ENCODE peak calls at places on chromosomes 3 and 15, in ten cellular contexts. X is stimulated activated naive CD8-positive, alpha-beta T cell treated with anti-CD3 and anti-CD28 coated beads, Interleukin-15, amount 100 ng/mL, for 72 hours; I is GM19239; V is AG20443; H is GM03348; W is activated T-cell treated with anti-CD3 and anti-CD28 coated beads, Interleukin-2, amount 50 U/mL, for 72 hours; E is hypothalamus; G is body of pancreas; F is HEK293T; T is endothelial cell. R is an unnamed sample.

GRCh38 chr3:174089592-174089991 is 692.0 kb downstream of the NLGN1 start:
- DNase-seq in X (no peak), F (no peak), W (no peak), E (no peak), G (no peak), T (no peak), I (no peak), H (no peak), V (no peak), R (no peak)

GRCh38 chr3:160804762-160805161 is 48.7 kb downstream of the PPM1L start:
- DNase-seq in G (peak; percentile 43), V (peak; percentile 17), W (no peak), X (no peak), F (no peak), I (no peak), E (peak; percentile 29), H (no peak), T (no peak), R (peak; percentile 78)

GRCh38 chr15:76324066-76324465 is 12.5 kb upstream of the ISL2 start:
- DNase-seq in T (no peak), I (no peak), V (no peak), X (no peak), H (no peak), F (no peak), E (no peak), W (no peak), G (no peak), R (no peak)

GRCh38 chr3:129795596-129795995 is 97.9 kb downstream of the TMCC1 start:
- DNase-seq in V (no peak), T (no peak), I (no peak), F (no peak), W (no peak), G (no peak), E (no peak), H (no peak), X (no peak), R (no peak)

GRCh38 chr15:51243774-51244173 is 94.6 kb downstream of the CYP19A1 start:
- DNase-seq in T (no peak), F (no peak), I (no peak), G (no peak), W (no peak), V (no peak), X (no peak), E (no peak), H (no peak), R (no peak)

GRCh38 chr15:63971427-63971805 is 74.9 kb downstream of the DAPK2 start:
- DNase-seq in H (no peak), E (no peak), V (no peak), T (no peak), X (peak; percentile 21), I (no peak), F (no peak), W (peak; percentile 60), G (no peak), R (no peak)

GRCh38 chr3:145183261-145183660 is 977.7 kb downstream of the PLOD2 start:
- DNase-seq in V (no peak), I (no peak), X (no peak), F (no peak), E (no peak), G (no peak), T (no peak), H (no peak), W (no peak), R (no peak)

GRCh38 chr15:87712211-87712610 is 544.3 kb downstream of the NTRK3 start:
- DNase-seq in F (no peak), T (no peak), G (no peak), I (no peak), V (no peak), X (no peak), E (no peak), H (no peak), W (no peak), R (no peak)

GRCh38 chr3:194384569-194385001 is 14.5 kb downstream of the GP5 start:
- DNase-seq in W (no peak), T (no peak), H (no peak), G (no peak), V (no peak), I (no peak), F (no peak), X (no peak), E (no peak), R (no peak)

GRCh38 chr3:58236527-58237237 is 910 bp upstream of the ABHD6 start:
- DNase-seq in G (no peak), W (no peak), V (peak; percentile 28), I (no peak), E (no peak), H (peak; percentile 37), T (peak; percentile 18), F (no peak), X (no peak), R (peak; percentile 7)

GRCh38 chr15:71003314-71003713 is 110.7 kb downstream of the LRRC49 start:
- DNase-seq in F (no peak), E (no peak), T (no peak), V (peak; percentile 42), G (no peak), H (peak; percentile 51), W (no peak), I (no peak), X (no peak), R (no peak)

GRCh38 chr3:101988591-101988990 is 139.3 kb downstream of the NFKBIZ start:
- DNase-seq in X (peak; percentile 23), E (no peak), H (no peak), F (no peak), G (no peak), T (no peak), V (no peak), W (peak; percentile 36), I (no peak), R (no peak)

GRCh38 chr3:165233521-165234195 is 37.5 kb upstream of the SLITRK3 start:
- DNase-seq in H (no peak), T (no peak), V (no peak), I (no peak), F (no peak), W (no peak), E (no peak), G (no peak), X (no peak), R (no peak)

GRCh38 chr3:194537732-194538247 is 51.0 kb upstream of the ATP13A3 start:
- DNase-seq in X (no peak), V (peak; percentile 49), F (no peak), W (no peak), E (no peak), I (no peak), T (no peak), G (peak; percentile 50), H (peak; percentile 55), R (peak; percentile 89)